ENCODE peak calls at places on chromosome 10, in four cellular contexts. C is GM23338, P is tibial nerve, Z is right lobe of liver. R is an unnamed sample.

GRCh38 chr10:126499744-126500143 is 111.5 kb upstream of the ADAM12 start:
- DNase-seq in C (no peak), P (no peak), Z (no peak), R (no peak)

GRCh38 chr10:43012578-43012977 is 64.3 kb upstream of the RET start:
- DNase-seq in C (peak), P (no peak), Z (no peak), R (no peak)

GRCh38 chr10:79081353-79082034 is 12.7 kb downstream of the ZMIZ1 start:
- DNase-seq in C (no peak), P (no peak), Z (no peak), R (no peak)

GRCh38 chr10:64211466-64211865 is 690.3 kb downstream of the REEP3 start:
- DNase-seq in C (no peak), P (no peak), Z (no peak), R (no peak)

GRCh38 chr10:7335977-7336376 is 74.9 kb downstream of the SFMBT2 start:
- DNase-seq in C (no peak), P (no peak), Z (no peak), R (no peak)

GRCh38 chr10:33336606-33337334 is 2.3 kb upstream of the NRP1 start:
- DNase-seq in C (peak), P (peak), Z (peak), R (peak)

GRCh38 chr10:95833038-95833673 is 74.6 kb upstream of the CC2D2B start:
- DNase-seq in C (no peak), P (no peak), Z (no peak), R (no peak)

GRCh38 chr10:48464871-48465736 is 139.8 kb downstream of the ARHGAP22 start:
- DNase-seq in C (peak), P (no peak), Z (peak), R (no peak)

GRCh38 chr10:17144757-17145156 is 15.1 kb upstream of the CUBN start:
- DNase-seq in C (no peak), P (no peak), Z (no peak), R (no peak)

GRCh38 chr10:25078659-25079429 is 62.4 kb downstream of the THNSL1 start:
- DNase-seq in C (no peak), P (no peak), Z (peak), R (no peak)

GRCh38 chr10:114515515-114515914 is 111.2 kb upstream of the AFAP1L2 start:
- DNase-seq in C (no peak), P (no peak), Z (no peak), R (no peak)

GRCh38 chr10:12221323-12222298 is 25.6 kb downstream of the CDC123 start:
- DNase-seq in C (peak), P (no peak), Z (no peak), R (no peak)

GRCh38 chr10:77554996-77555397 is 82.6 kb downstream of the KCNMA1 start:
- DNase-seq in C (no peak), P (peak), Z (peak), R (no peak)

GRCh38 chr10:3889961-3890522 is 105.0 kb upstream of the KLF6 start:
- DNase-seq in C (peak), P (no peak), Z (no peak), R (no peak)

GRCh38 chr10:17502788-17503187 is 48.4 kb upstream of the ST8SIA6 start:
- DNase-seq in C (no peak), P (no peak), Z (no peak), R (no peak)

GRCh38 chr10:93915603-93916002 is 21.8 kb downstream of the SLC35G1 start:
- DNase-seq in C (peak), P (no peak), Z (no peak), R (no peak)

GRCh38 chr10:116026315-116026714 is 246.7 kb downstream of the GFRA1 start:
- DNase-seq in C (peak), P (no peak), Z (no peak), R (no peak)
- TF ChIP-seq CTCF in C (peak), P (no peak), Z (peak), R (no peak)

GRCh38 chr10:131943021-131943814 is 38.5 kb downstream of the BNIP3 start:
- DNase-seq in C (peak), P (no peak), Z (peak), R (peak)
- TF ChIP-seq CTCF in C (peak), P (no peak), Z (peak), R (peak)

DNA sequence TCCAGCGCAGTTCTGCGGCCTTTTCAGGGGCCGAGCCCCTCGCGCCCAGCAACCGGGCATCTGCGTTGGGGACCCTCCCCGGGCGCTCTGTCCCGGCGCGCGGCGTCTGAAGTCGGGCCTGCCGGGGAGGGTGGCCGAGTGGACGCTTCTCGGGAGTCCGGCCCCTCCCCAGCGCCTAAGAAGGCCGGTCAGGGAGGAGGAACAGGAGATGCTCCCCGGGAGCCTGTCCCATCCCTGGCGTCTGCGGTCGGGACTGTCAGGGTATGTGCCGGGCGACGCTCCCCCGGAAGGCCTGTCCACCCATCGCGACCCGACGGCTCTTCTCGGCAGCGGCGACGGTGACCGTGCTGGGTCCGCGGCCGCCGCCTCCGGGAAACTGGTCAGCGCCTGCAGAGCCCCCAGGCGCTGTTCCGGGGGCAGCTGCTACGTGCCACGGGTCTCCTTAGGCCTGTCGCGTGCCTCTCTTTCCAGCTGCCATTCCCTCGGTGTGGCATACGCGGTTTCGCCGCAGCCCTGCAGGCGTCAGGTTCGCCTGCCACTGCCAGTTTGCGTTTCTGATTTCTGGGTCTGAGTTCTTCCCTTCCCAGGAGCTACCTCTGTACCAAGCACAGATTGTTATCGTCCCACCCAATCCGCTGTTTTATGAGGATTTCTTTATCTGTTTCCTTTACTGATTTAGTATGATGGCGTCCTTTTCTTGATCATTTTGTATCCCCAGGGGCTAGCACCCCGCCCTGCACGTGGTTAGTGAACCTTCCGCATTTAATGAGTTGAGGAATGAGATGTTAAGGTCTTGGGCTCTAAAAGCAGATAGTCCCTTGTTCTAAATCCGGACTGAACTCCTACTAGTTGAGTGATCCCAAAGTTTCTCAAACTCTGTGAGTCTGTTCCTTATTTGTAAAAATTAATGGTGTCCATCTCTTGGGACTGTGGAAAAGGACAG is 782 bp downstream of the IFIT5 start:
- DNase-seq in C (peak), P (peak), Z (peak), R (peak)
- TF ChIP-seq CTCF in C (no peak), P (no peak), Z (no peak), R (no peak)

GRCh38 chr10:100829933-100830727 is 82.6 kb upstream of the SLF2 start:
- DNase-seq in C (peak), P (no peak), Z (no peak), R (no peak)
- TF ChIP-seq CTCF in C (no peak), P (no peak), Z (no peak), R (no peak)

GRCh38 chr10:103967433-103968142 is 648 bp downstream of the SLK start:
- DNase-seq in C (peak), P (peak), Z (no peak), R (peak)
- TF ChIP-seq CTCF in C (no peak), P (no peak), Z (no peak), R (no peak)

DNA sequence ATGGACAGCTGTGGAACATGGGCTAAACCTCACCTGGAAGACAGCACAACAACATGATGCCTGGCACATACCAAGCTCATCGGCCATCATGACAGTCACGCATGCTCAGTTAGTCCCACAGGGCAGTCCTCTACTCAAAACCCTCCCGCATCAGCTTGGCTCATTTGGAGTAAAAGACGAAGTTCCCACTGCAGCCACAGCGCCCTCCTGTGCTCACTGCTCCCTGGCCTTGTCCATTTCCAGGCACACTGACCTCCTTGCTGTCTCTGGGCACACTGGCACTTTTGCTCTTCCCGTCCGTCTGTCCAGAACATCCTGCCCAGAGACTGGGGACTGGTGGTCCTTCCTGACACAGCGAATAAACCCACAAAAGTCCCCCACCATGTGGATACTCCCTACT is 66.2 kb downstream of the LARP4B start:
- DNase-seq in C (peak), P (no peak), Z (no peak), R (no peak)
- TF ChIP-seq CTCF in C (peak), P (no peak), Z (no peak), R (no peak)

DNA sequence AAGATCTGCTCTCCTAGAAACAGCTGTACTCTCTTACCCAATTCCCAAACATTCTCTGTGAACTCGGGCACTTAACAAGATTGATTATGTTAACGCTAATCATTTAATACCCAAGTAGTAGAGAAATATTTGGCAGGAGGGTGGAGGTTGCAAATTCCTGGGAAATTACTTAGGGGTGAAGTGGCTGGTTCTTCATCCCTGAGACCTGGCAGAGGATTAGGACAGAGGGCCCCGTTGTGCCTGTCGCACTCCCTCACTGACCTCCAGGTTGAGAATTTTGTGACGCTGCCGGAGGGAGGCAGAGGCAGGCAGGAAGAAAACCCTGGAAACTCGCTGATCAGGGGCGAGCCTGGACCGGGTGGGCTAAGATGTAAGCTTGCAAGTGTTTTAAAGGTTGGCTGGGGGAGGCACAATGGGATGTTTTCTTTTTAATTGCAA is 182.6 kb downstream of the TCF7L2 start:
- DNase-seq in C (peak), P (no peak), Z (no peak), R (peak)
- TF ChIP-seq CTCF in C (no peak), P (no peak), Z (no peak), R (no peak)

GRCh38 chr10:100531761-100532160 is 2.1 kb upstream of the NDUFB8 start:
- DNase-seq in C (no peak), P (no peak), Z (no peak), R (no peak)

GRCh38 chr10:100528123-100528884 is 1.4 kb downstream of the NDUFB8 start:
- DNase-seq in C (no peak), P (no peak), Z (no peak), R (no peak)

GRCh38 chr10:100528885-100529472 is 692 bp downstream of the NDUFB8 start:
- DNase-seq in C (peak), P (peak), Z (no peak), R (no peak)

GRCh38 chr10:100534726-100535125 is 1.0 kb upstream of the HIF1AN start:
- DNase-seq in C (no peak), P (no peak), Z (no peak), R (no peak)

DNA sequence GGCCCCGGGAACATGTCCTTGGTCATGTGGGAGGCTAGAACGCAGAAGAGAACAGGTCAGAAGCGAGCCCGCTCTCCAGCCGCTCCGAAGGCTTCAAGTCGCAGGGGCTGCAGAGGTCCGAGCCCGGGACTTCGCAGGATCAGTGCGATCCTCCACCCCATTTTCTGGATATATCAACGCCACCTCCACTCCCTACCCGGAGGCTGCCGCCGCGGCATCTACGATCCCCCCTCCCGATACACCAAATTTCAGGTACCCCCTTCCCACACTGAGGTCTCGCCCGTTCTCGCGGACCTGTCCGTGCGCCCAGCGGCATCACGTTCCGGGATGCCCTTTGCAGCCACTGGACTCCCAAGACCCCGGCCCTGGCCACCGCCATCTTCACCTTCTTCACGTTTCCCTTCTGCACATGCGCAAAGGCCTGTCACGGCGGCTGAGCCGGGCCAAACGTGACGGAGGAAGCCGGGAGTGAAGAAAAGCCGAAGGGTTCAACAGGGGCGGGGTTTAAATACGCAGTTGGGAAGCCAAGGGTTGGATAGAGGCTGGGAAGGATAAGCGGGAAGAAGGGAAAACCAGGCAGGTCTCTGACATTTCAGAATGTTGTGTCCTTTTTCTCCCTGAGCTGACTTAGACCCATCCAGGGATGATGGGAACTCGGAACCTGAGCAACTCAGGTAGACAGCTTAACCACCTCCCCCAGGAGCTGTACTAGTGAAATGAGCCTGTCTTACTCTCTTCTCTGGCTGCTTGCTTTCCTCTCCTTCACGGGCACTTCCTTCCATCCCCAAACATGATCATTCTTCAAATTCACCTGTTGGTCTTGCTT is at the start of gene NDUFB8:
- DNase-seq in C (peak), P (peak), Z (peak), R (peak)
- TF ChIP-seq CTCF in C (no peak), P (no peak), Z (no peak), R (no peak)

GRCh38 chr10:36504752-36505151 is 620.6 kb upstream of the ANKRD30A start:
- DNase-seq in C (no peak), P (no peak), Z (no peak), R (no peak)
- TF ChIP-seq CTCF in C (no peak), P (no peak), Z (no peak), R (no peak)